ENCODE peak calls at places on chromosome 5, in five cellular contexts. One of them, this sample, is unnamed. For H3K4me1, the result is how much of the 10 kb centered on the place peaks cover.

GRCh38 chr5:106121972-106122605 is 1548.6 kb downstream of the EFNA5 start:
- DNase-seq in uterus: no peak
- DNase-seq in colonic mucosa: peak
- DNase-seq in GM23248: peak
- DNase-seq in neuronal stem cell: no peak
- DNase-seq in this sample: no peak

GRCh38 chr5:122805481-122805880 is 30.6 kb downstream of the SNX2 start:
- DNase-seq in uterus: no peak
- DNase-seq in colonic mucosa: no peak
- DNase-seq in GM23248: peak
- DNase-seq in neuronal stem cell: no peak
- DNase-seq in this sample: no peak

GRCh38 chr5:17203329-17204132 is 13.9 kb upstream of the BASP1 start:
- DNase-seq in uterus: peak
- DNase-seq in colonic mucosa: peak
- DNase-seq in GM23248: peak
- DNase-seq in neuronal stem cell: no peak
- DNase-seq in this sample: no peak

GRCh38 chr5:128469924-128470323 is 68.1 kb downstream of the FBN2 start:
- DNase-seq in uterus: no peak
- DNase-seq in colonic mucosa: no peak
- DNase-seq in GM23248: peak
- DNase-seq in neuronal stem cell: no peak
- DNase-seq in this sample: no peak

GRCh38 chr5:144205141-144205551 is 34.5 kb downstream of the KCTD16 start:
- DNase-seq in uterus: peak
- DNase-seq in colonic mucosa: no peak
- DNase-seq in GM23248: peak
- DNase-seq in neuronal stem cell: no peak
- DNase-seq in this sample: no peak

GRCh38 chr5:113156271-113156878 is 179.8 kb downstream of the DCP2 start:
- DNase-seq in uterus: no peak
- DNase-seq in colonic mucosa: no peak
- DNase-seq in GM23248: no peak
- DNase-seq in neuronal stem cell: no peak
- DNase-seq in this sample: no peak

GRCh38 chr5:92687793-92688467 is 893.1 kb downstream of the NR2F1-AS1 start:
- DNase-seq in uterus: no peak
- DNase-seq in colonic mucosa: no peak
- DNase-seq in GM23248: peak
- DNase-seq in neuronal stem cell: peak
- DNase-seq in this sample: no peak

GRCh38 chr5:150489358-150490295 is 18.3 kb upstream of the NDST1 start:
- DNase-seq in uterus: no peak
- DNase-seq in colonic mucosa: no peak
- DNase-seq in GM23248: peak
- DNase-seq in neuronal stem cell: no peak
- DNase-seq in this sample: no peak

GRCh38 chr5:153233933-153234332 is 256.5 kb upstream of the GRIA1 start:
- DNase-seq in uterus: no peak
- DNase-seq in colonic mucosa: no peak
- DNase-seq in GM23248: no peak
- DNase-seq in neuronal stem cell: no peak
- DNase-seq in this sample: no peak

GRCh38 chr5:178988436-178989220 is 6.5 kb downstream of the GRM6 start:
- DNase-seq in uterus: no peak
- DNase-seq in colonic mucosa: no peak
- DNase-seq in GM23248: no peak
- DNase-seq in neuronal stem cell: no peak
- DNase-seq in this sample: no peak

GRCh38 chr5:39176740-39177628 is 42.4 kb downstream of the FYB1 start:
- DNase-seq in uterus: no peak
- DNase-seq in colonic mucosa: no peak
- DNase-seq in GM23248: no peak
- DNase-seq in neuronal stem cell: no peak
- DNase-seq in this sample: peak

GRCh38 chr5:34691326-34691725 is 35.2 kb downstream of the RAI14 start:
- DNase-seq in uterus: no peak
- DNase-seq in colonic mucosa: no peak
- DNase-seq in GM23248: peak
- DNase-seq in neuronal stem cell: no peak
- DNase-seq in this sample: no peak

GRCh38 chr5:16507716-16508115 is 42.1 kb upstream of the ZNF622 start:
- DNase-seq in uterus: no peak
- DNase-seq in colonic mucosa: no peak
- DNase-seq in GM23248: peak
- DNase-seq in neuronal stem cell: no peak
- DNase-seq in this sample: no peak

GRCh38 chr5:36777105-36777757 is 99.3 kb upstream of the NIPBL start:
- DNase-seq in uterus: no peak
- DNase-seq in colonic mucosa: peak
- DNase-seq in GM23248: peak
- DNase-seq in neuronal stem cell: peak
- DNase-seq in this sample: no peak

GRCh38 chr5:91110709-91111108 is 272.4 kb downstream of the ARRDC3 start:
- DNase-seq in uterus: no peak
- DNase-seq in colonic mucosa: no peak
- DNase-seq in GM23248: peak
- DNase-seq in neuronal stem cell: no peak
- DNase-seq in this sample: no peak

GRCh38 chr5:102511666-102512065 is 12.9 kb upstream of the SLCO6A1 start:
- DNase-seq in uterus: no peak
- DNase-seq in colonic mucosa: no peak
- DNase-seq in GM23248: peak
- DNase-seq in neuronal stem cell: no peak
- DNase-seq in this sample: no peak

GRCh38 chr5:56148453-56148971 is 84.6 kb downstream of the ANKRD55 start:
- DNase-seq in uterus: no peak
- DNase-seq in colonic mucosa: no peak
- DNase-seq in GM23248: no peak
- DNase-seq in neuronal stem cell: no peak
- DNase-seq in this sample: no peak

GRCh38 chr5:60184599-60184998 is 291.1 kb upstream of the PDE4D start:
- DNase-seq in uterus: no peak
- DNase-seq in colonic mucosa: no peak
- DNase-seq in GM23248: no peak
- DNase-seq in neuronal stem cell: no peak
- DNase-seq in this sample: no peak

GRCh38 chr5:57335092-57335491 is 147.5 kb downstream of the ACTBL2 start:
- DNase-seq in uterus: no peak
- DNase-seq in colonic mucosa: no peak
- DNase-seq in GM23248: peak
- DNase-seq in neuronal stem cell: no peak
- DNase-seq in this sample: no peak

GRCh38 chr5:56479126-56479525 is 246.0 kb upstream of the ANKRD55 start:
- DNase-seq in uterus: no peak
- DNase-seq in colonic mucosa: no peak
- DNase-seq in GM23248: no peak
- DNase-seq in neuronal stem cell: no peak
- DNase-seq in this sample: no peak

GRCh38 chr5:96114736-96115466 is 153.2 kb upstream of the ELL2 start:
- DNase-seq in uterus: no peak
- DNase-seq in colonic mucosa: no peak
- DNase-seq in GM23248: peak
- DNase-seq in neuronal stem cell: no peak
- DNase-seq in this sample: no peak

GRCh38 chr5:21806943-21807342 is 1046.2 kb downstream of the CDH12 start:
- DNase-seq in uterus: no peak
- DNase-seq in colonic mucosa: no peak
- DNase-seq in GM23248: peak
- DNase-seq in neuronal stem cell: no peak
- DNase-seq in this sample: no peak

GRCh38 chr5:1219098-1219767 is 5.9 kb upstream of the SLC6A18 start:
- DNase-seq in uterus: no peak
- DNase-seq in colonic mucosa: no peak
- DNase-seq in GM23248: no peak
- DNase-seq in neuronal stem cell: no peak
- DNase-seq in this sample: no peak

GRCh38 chr5:110087829-110088228 is 398.1 kb downstream of the MAN2A1 start:
- DNase-seq in uterus: no peak
- DNase-seq in colonic mucosa: no peak
- DNase-seq in GM23248: peak
- DNase-seq in neuronal stem cell: no peak
- DNase-seq in this sample: no peak

GRCh38 chr5:141695627-141696180 is 13.7 kb upstream of the ARAP3 start:
- DNase-seq in uterus: no peak
- DNase-seq in colonic mucosa: peak
- DNase-seq in GM23248: peak
- DNase-seq in neuronal stem cell: no peak
- DNase-seq in this sample: no peak

GRCh38 chr5:108315829-108316228 is 66.1 kb downstream of the FBXL17 start:
- DNase-seq in uterus: no peak
- DNase-seq in colonic mucosa: no peak
- DNase-seq in GM23248: peak
- DNase-seq in neuronal stem cell: no peak
- DNase-seq in this sample: no peak

GRCh38 chr5:41161271-41161670 is 52.1 kb downstream of the C6 start:
- DNase-seq in uterus: no peak
- DNase-seq in colonic mucosa: no peak
- DNase-seq in GM23248: peak
- DNase-seq in neuronal stem cell: no peak
- DNase-seq in this sample: no peak

GRCh38 chr5:62714246-62714645 is 135.6 kb downstream of the LRRC70 start:
- DNase-seq in uterus: no peak
- DNase-seq in colonic mucosa: no peak
- DNase-seq in GM23248: no peak
- DNase-seq in neuronal stem cell: no peak
- DNase-seq in this sample: no peak

GRCh38 chr5:163458778-163459405 is 1.0 kb downstream of the NUDCD2 start:
- DNase-seq in uterus: no peak
- DNase-seq in colonic mucosa: no peak
- DNase-seq in GM23248: no peak
- DNase-seq in neuronal stem cell: no peak
- DNase-seq in this sample: no peak

GRCh38 chr5:122751293-122751753 is 23.6 kb upstream of the SNX2 start:
- DNase-seq in uterus: no peak
- DNase-seq in colonic mucosa: no peak
- DNase-seq in GM23248: peak
- DNase-seq in neuronal stem cell: no peak
- DNase-seq in this sample: no peak

GRCh38 chr5:164504141-164504772 is 998.8 kb downstream of the MAT2B start:
- DNase-seq in uterus: no peak
- DNase-seq in colonic mucosa: peak
- DNase-seq in GM23248: peak
- DNase-seq in neuronal stem cell: peak
- DNase-seq in this sample: no peak

GRCh38 chr5:168136340-168136739 is 155.1 kb upstream of the WWC1 start:
- DNase-seq in uterus: no peak
- DNase-seq in colonic mucosa: peak
- DNase-seq in GM23248: no peak
- DNase-seq in neuronal stem cell: no peak
- DNase-seq in this sample: no peak

GRCh38 chr5:149471406-149472183 is 79.6 kb downstream of the CSNK1A1 start:
- DNase-seq in uterus: peak
- DNase-seq in colonic mucosa: peak
- DNase-seq in GM23248: peak
- DNase-seq in neuronal stem cell: no peak
- DNase-seq in this sample: no peak
- H3K27ac ChIP-seq in uterus: no peak
- H3K27ac ChIP-seq in colonic mucosa: peak
- H3K27ac ChIP-seq in GM23248: peak
- H3K27ac ChIP-seq in neuronal stem cell: no peak
- H3K27ac ChIP-seq in this sample: no peak

DNA sequence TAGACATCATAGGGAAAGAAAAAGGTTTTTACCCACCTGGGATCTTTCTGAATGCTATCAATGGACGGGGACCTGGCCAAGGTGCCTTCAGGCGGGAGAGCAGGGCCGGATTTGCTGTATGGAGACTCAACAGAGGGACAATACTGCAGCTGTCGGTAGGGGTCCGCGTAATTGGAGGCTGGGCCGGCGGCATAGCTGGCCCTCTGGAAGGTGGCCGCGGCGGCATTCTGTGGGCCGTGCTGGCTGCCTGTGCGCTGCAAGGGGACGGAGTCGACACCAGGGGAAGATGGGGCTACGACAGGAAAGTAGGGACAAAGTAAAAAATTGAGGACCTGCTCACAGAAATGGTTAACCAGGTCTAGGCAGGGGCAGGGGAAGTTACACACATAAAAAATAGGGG is 557.9 kb downstream of the CTNND2 start:
- DNase-seq in uterus: no peak
- DNase-seq in colonic mucosa: no peak
- DNase-seq in GM23248: no peak
- DNase-seq in neuronal stem cell: no peak
- DNase-seq in this sample: no peak
- H3K4me1 ChIP-seq in uterus: under half
- H3K4me1 ChIP-seq in colonic mucosa: under half
- H3K4me1 ChIP-seq in GM23248: under half
- H3K4me1 ChIP-seq in neuronal stem cell: under half
- H3K4me1 ChIP-seq in this sample: under half

DNA sequence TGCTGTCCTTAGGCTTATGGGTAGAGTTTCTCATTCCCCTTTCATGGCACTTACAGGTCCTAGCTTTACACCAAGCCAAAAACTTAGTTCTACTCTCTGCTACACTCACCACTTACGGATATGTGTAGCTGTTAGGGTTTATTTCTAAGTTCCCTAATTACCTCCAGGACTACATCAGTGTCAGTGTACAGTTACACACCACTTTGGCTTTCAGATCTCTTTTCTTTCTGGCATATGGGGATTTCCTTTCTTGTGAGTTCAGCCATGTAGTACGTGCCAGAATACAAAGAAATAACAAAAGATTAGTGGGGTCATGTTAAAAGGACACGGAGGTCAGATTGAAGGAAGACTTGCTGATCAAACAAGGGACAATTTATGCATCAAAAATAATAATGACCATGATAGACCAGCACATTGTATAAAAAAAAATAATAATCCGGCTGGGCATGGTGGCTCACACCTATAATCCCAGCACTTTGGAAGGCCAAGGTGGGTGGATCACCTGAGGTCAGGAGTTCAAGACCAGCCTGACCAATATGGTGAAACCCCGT is 41.8 kb downstream of the LYRM7 start:
- DNase-seq in uterus: no peak
- DNase-seq in colonic mucosa: no peak
- DNase-seq in GM23248: no peak
- DNase-seq in neuronal stem cell: no peak
- DNase-seq in this sample: no peak
- H3K4me3 ChIP-seq in uterus: no peak
- H3K4me3 ChIP-seq in colonic mucosa: no peak
- H3K4me3 ChIP-seq in GM23248: no peak
- H3K4me3 ChIP-seq in neuronal stem cell: no peak
- H3K4me3 ChIP-seq in this sample: no peak

GRCh38 chr5:148765061-148765460 is 61.4 kb upstream of the ADRB2 start:
- DNase-seq in uterus: no peak
- DNase-seq in colonic mucosa: no peak
- DNase-seq in GM23248: no peak
- DNase-seq in neuronal stem cell: no peak
- DNase-seq in this sample: no peak

GRCh38 chr5:148769941-148770340 is 56.5 kb upstream of the ADRB2 start:
- DNase-seq in uterus: no peak
- DNase-seq in colonic mucosa: no peak
- DNase-seq in GM23248: no peak
- DNase-seq in neuronal stem cell: no peak
- DNase-seq in this sample: no peak

GRCh38 chr5:148768801-148769415 is 57.5 kb upstream of the ADRB2 start:
- DNase-seq in uterus: no peak
- DNase-seq in colonic mucosa: no peak
- DNase-seq in GM23248: no peak
- DNase-seq in neuronal stem cell: no peak
- DNase-seq in this sample: no peak
- H3K27ac ChIP-seq in uterus: no peak
- H3K27ac ChIP-seq in colonic mucosa: no peak
- H3K27ac ChIP-seq in GM23248: no peak
- H3K27ac ChIP-seq in neuronal stem cell: no peak
- H3K27ac ChIP-seq in this sample: no peak

GRCh38 chr5:87588316-87588715 is 175.6 kb upstream of the CCNH start:
- DNase-seq in uterus: no peak
- DNase-seq in colonic mucosa: no peak
- DNase-seq in GM23248: no peak
- DNase-seq in neuronal stem cell: no peak
- DNase-seq in this sample: no peak
- H3K4me1 ChIP-seq in uterus: under half
- H3K4me1 ChIP-seq in colonic mucosa: under half
- H3K4me1 ChIP-seq in GM23248: under half
- H3K4me1 ChIP-seq in neuronal stem cell: under half
- H3K4me1 ChIP-seq in this sample: under half

This sample was measured in CD8-positive, alpha-beta memory T cell.